ENCODE peak calls at places on chromosomes 2 and 18, in four cellular contexts. X is ureter; J is stimulated activated naive CD8-positive, alpha-beta T cell treated with anti-CD3 and anti-CD28 coated beads, Interleukin-15, amount 100 ng/mL, for 72 hours; F is NCI-H1436. E is an unnamed sample.

GRCh38 chr2:16169381-16169960 is 229.1 kb downstream of the MYCN start:
- DNase-seq in X (no peak), J (no peak), F (no peak), E (no peak)

GRCh38 chr2:170310876-170311502 is 133.0 kb downstream of the MYO3B start:
- DNase-seq in X (no peak), J (no peak), F (no peak), E (no peak)

GRCh38 chr18:76444436-76445105 is 50.5 kb downstream of the ZNF516 start:
- DNase-seq in X (peak), J (no peak), F (no peak), E (no peak)

GRCh38 chr2:26883971-26884370 is 36.0 kb downstream of the DPYSL5 start:
- DNase-seq in X (no peak), J (no peak), F (no peak), E (no peak)

GRCh38 chr2:241558532-241559488 is at the start of gene BOK:
- DNase-seq in X (peak), J (no peak), F (no peak), E (peak)

GRCh38 chr2:85958731-85959130 is 69.9 kb upstream of the ST3GAL5 start:
- DNase-seq in X (no peak), J (no peak), F (no peak), E (no peak)

GRCh38 chr2:154664248-154664647 is 34.2 kb upstream of the KCNJ3 start:
- DNase-seq in X (no peak), J (no peak), F (no peak), E (no peak)

GRCh38 chr2:101551489-101551888 is 76.6 kb upstream of the RFX8 start:
- DNase-seq in X (no peak), J (no peak), F (no peak), E (no peak)

GRCh38 chr2:231199219-231199618 is 788 bp downstream of the ARMC9 start:
- DNase-seq in X (no peak), J (no peak), F (no peak), E (no peak)